ENCODE peak calls at places on chromosomes 12 and 14, in six cellular contexts. O, Q, X, P, T and G are unnamed samples.

GRCh38 chr14:77310041-77310440 is 10.6 kb downstream of the POMT2 start:
- DNase-seq in O (no peak), Q (no peak), X (no peak), T (no peak), P (no peak), G (no peak)

GRCh38 chr14:64693766-64694165 is 10.5 kb upstream of the PLEKHG3 start:
- DNase-seq in P (no peak), O (no peak), T (no peak), Q (no peak), X (no peak), G (no peak)

GRCh38 chr14:87829543-87829942 is 163.4 kb downstream of the GALC start:
- DNase-seq in Q (no peak), O (no peak), P (no peak), X (no peak), T (no peak), G (no peak)

GRCh38 chr12:121986494-121987245 is 35.0 kb upstream of the BCL7A start:
- DNase-seq in Q (no peak), T (no peak), O (no peak), P (no peak), X (no peak), G (no peak)

GRCh38 chr12:124321040-124321481 is 26.2 kb downstream of the RFLNA start:
- DNase-seq in O (peak; percentile 77), P (peak; percentile 24), T (peak; percentile 24), Q (no peak), X (peak; percentile 99), G (peak; percentile 25)

GRCh38 chr14:50399251-50400032 is 2.8 kb upstream of the CDKL1 start:
- DNase-seq in P (no peak), Q (peak; percentile 4), X (no peak), T (no peak), O (no peak), G (no peak)

GRCh38 chr12:109833307-109834189 is at the start of gene TRPV4:
- DNase-seq in O (peak; percentile 85), T (no peak), P (no peak), X (peak; percentile 77), Q (no peak), G (peak; percentile 39)

GRCh38 chr12:114697741-114698565 is 14.0 kb upstream of the TBX3 start:
- DNase-seq in Q (no peak), T (no peak), P (no peak), O (no peak), X (peak; percentile 72), G (no peak)

GRCh38 chr12:124497658-124498057 is 69.8 kb downstream of the NCOR2 start:
- DNase-seq in P (no peak), X (no peak), T (no peak), Q (no peak), O (no peak), G (no peak)

GRCh38 chr12:44511289-44511688 is 364.8 kb downstream of the NELL2 start:
- DNase-seq in O (no peak), X (no peak), T (no peak), P (peak; percentile 5), Q (no peak), G (no peak)

GRCh38 chr14:104794099-104794498 is 1.4 kb downstream of the AKT1 start:
- DNase-seq in T (peak; percentile 57), P (no peak), Q (no peak), X (peak; percentile 92), O (peak; percentile 66), G (peak; percentile 63)

GRCh38 chr12:69239922-69240624 is 704 bp downstream of the CPSF6 start:
- DNase-seq in O (no peak), Q (no peak), P (no peak), T (no peak), X (peak; percentile 67), G (peak; percentile 65)

GRCh38 chr12:103877934-103878510 is 37.0 kb upstream of the NT5DC3 start:
- DNase-seq in O (peak; percentile 63), Q (peak; percentile 64), P (peak; percentile 49), T (peak; percentile 64), X (peak; percentile 60), G (peak; percentile 60)

GRCh38 chr12:57631566-57632368 is 1.2 kb downstream of the B4GALNT1 start:
- DNase-seq in P (no peak), O (no peak), T (no peak), X (peak; percentile 69), Q (no peak), G (no peak)

GRCh38 chr14:97846156-97846555 is 1049.0 kb downstream of the VRK1 start:
- DNase-seq in Q (no peak), T (no peak), P (no peak), X (no peak), O (no peak), G (no peak)

GRCh38 chr12:39764944-39765560 is 145.4 kb upstream of the ABCD2 start:
- DNase-seq in X (no peak), T (peak; percentile 12), Q (peak; percentile 23), P (no peak), O (peak; percentile 24), G (no peak)

GRCh38 chr12:47014474-47014873 is 64.9 kb upstream of the PCED1B start:
- DNase-seq in X (no peak), P (no peak), T (no peak), Q (no peak), O (no peak), G (no peak)

GRCh38 chr12:63151898-63152700 is 1.1 kb upstream of the AVPR1A start:
- DNase-seq in X (no peak), P (no peak), Q (peak; percentile 43), T (peak; percentile 32), O (peak; percentile 15), G (peak; percentile 80)

GRCh38 chr12:111195316-111195715 is 173.6 kb downstream of the PHETA1 start:
- DNase-seq in X (no peak), O (no peak), T (no peak), P (no peak), Q (no peak), G (no peak)

GRCh38 chr12:111193977-111194702 is 174.8 kb downstream of the PHETA1 start:
- DNase-seq in O (no peak), T (no peak), Q (no peak), P (no peak), X (no peak), G (no peak)

GRCh38 chr12:111194703-111195051 is 174.2 kb downstream of the PHETA1 start:
- DNase-seq in T (no peak), X (no peak), Q (no peak), P (no peak), O (no peak), G (no peak)

GRCh38 chr12:111197545-111197944 is 171.3 kb downstream of the PHETA1 start:
- DNase-seq in T (no peak), X (no peak), P (no peak), O (peak; percentile 25), Q (no peak), G (no peak)

DNA sequence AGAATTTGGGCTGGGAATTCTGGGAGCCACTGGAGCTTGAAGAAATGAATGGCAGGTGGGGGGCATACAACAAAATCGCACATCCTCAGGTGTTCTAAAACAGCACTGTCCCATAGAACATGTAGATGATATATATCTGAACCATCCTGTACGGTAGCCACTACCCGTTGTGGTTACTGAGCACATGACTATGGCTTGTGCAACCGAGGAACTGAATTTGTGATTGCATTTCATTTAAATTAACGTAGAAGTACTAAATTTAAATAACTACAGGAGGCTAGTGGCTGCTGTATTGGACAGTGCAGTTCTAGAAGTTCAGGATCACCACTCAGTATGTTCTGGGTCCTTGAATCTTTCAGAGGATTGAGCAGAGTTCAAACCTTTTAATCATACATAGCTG is 172.4 kb downstream of the PHETA1 start:
- DNase-seq in P (no peak), O (no peak), T (no peak), X (no peak), Q (no peak), G (no peak)
- TF ChIP-seq ZNF274 in P (no peak), O (no peak), T (no peak), X (no peak), Q (no peak), G (no peak)

GRCh38 chr12:31985832-31986231 is 26.6 kb downstream of the RESF1 start:
- DNase-seq in P (no peak), Q (no peak), T (no peak), O (no peak), X (no peak), G (no peak)
- H3K9me3 ChIP-seq in P (peaks cover 49% of the 10 kb centered on the region), Q (peaks cover 9% of the 10 kb centered on the region), T (no peaks in the 10 kb centered on the region), O (peaks cover 51% of the 10 kb centered on the region), X (peaks cover 46% of the 10 kb centered on the region), G (peaks cover 42% of the 10 kb centered on the region)

GRCh38 chr14:70811065-70811464 is 1.8 kb upstream of the MAP3K9 start:
- DNase-seq in T (no peak), X (no peak), O (no peak), Q (no peak), P (no peak), G (no peak)
- H3K4me3 ChIP-seq in T (peak overlapping the region; percentile 67), X (peak overlapping the region; percentile 73), O (no peak overlapping the region), Q (no peak overlapping the region), P (peak overlapping the region; percentile 50), G (peak overlapping the region; percentile 70)

GRCh38 chr12:14638066-14638465 is 58.3 kb downstream of the GUCY2C start:
- DNase-seq in Q (no peak), X (no peak), O (no peak), T (no peak), P (no peak), G (no peak)

GRCh38 chr12:14630793-14631192 is 63.1 kb upstream of the PLBD1 start:
- DNase-seq in P (no peak), O (no peak), X (no peak), T (no peak), Q (no peak), G (no peak)

GRCh38 chr12:14629832-14630688 is 62.4 kb upstream of the PLBD1 start:
- DNase-seq in Q (peak; percentile 67), X (peak; percentile 86), T (peak; percentile 44), P (no peak), O (peak; percentile 45), G (peak; percentile 97)

DNA sequence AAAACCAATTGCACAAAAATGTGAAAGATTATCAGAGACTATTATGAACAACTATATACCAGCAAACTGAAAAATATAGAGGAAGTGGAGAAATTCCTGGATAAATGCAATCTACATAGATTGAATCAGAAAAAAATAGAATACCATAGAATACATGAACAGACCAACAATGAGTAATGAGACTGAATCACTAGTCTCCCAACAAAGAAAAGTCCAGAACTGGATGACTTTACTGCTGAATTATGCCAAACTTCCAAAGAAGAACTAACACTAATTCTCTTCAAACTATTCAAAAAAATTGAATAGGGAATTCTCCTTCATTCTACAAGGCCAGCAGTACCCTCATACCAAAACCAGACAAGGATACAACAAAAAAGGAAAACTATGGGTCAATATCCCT is 60.6 kb downstream of the GUCY2C start:
- DNase-seq in P (no peak), X (no peak), O (no peak), Q (no peak), T (no peak), G (no peak)
- TF ChIP-seq ZNF274 in P (no peak), X (no peak), O (no peak), Q (no peak), T (no peak), G (no peak)

DNA sequence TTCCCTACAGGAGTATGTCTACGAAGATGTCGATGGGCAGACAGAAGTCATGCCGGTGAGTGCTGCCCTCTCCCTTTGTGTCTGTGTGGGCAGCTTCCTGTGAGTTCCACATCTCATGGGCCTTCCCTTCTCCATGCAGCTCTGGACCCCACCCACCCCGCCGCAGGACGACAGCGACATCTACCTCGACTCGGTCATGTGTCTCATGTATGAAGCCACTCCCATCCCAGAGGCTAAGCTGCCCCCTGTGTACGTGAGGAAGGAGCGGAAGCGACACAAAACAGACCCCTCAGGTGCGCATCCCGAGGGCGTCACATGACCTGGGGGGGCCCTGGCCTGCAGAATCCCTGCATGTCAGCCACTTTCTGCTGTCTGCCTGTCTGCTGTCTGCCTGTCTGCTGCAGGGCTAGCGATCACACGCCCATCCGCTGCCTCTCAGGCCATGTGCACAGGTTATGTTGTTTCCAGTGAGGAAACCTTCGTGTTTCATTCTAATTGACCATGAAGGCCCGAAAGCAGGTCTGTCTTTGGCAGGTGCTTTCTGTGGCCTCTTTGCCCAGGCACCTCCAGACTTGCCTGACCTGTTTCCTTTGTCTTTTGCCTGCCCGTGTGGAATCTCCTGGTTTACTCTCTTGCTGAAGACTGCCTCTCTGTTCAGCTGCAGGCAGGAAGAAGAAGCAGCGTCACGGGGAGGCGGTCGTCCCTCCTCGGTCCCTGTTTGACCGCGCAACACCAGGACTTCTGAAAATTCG is 95.1 kb downstream of the EP400 start:
- DNase-seq in X (no peak), T (no peak), Q (no peak), P (no peak), O (no peak), G (no peak)
- H3K9me3 ChIP-seq in X (no peaks in the 10 kb centered on the region), T (no peaks in the 10 kb centered on the region), Q (no peaks in the 10 kb centered on the region), P (no peaks in the 10 kb centered on the region), O (no peaks in the 10 kb centered on the region), G (no peaks in the 10 kb centered on the region)